ENCODE peak calls at places on chromosomes 5 and 9, in six cellular contexts. N is sigmoid colon, X is upper lobe of right lung, T is AG04450, R is BE2C, Z is AG10803. B is an unnamed sample.

GRCh38 chr9:4375424-4376195 is 75.7 kb upstream of the GLIS3 start:
- DNase-seq in N (no peak), X (no peak), T (peak), R (no peak), Z (peak), B (peak)

GRCh38 chr9:134393582-134394280 is 67.5 kb downstream of the RXRA start:
- DNase-seq in N (no peak), X (no peak), T (no peak), R (no peak), Z (no peak), B (no peak)

GRCh38 chr5:68220260-68220659 is 4.7 kb downstream of the PIK3R1 start:
- DNase-seq in N (no peak), X (no peak), T (no peak), R (no peak), Z (no peak), B (no peak)

GRCh38 chr9:23824241-23825142 is 1.5 kb downstream of the ELAVL2 start:
- DNase-seq in N (no peak), X (peak), T (no peak), R (no peak), Z (peak), B (no peak)

GRCh38 chr5:55969956-55970355 is 24.8 kb downstream of the IL6ST start:
- DNase-seq in N (no peak), X (no peak), T (no peak), R (no peak), Z (peak), B (no peak)

GRCh38 chr5:6634327-6634713 is 1.1 kb downstream of the SRD5A1 start:
- DNase-seq in N (no peak), X (no peak), T (no peak), R (no peak), Z (peak), B (no peak)

GRCh38 chr5:54309751-54310432 is 481 bp downstream of the ARL15 start:
- DNase-seq in N (peak), X (peak), T (no peak), R (peak), Z (no peak), B (no peak)

GRCh38 chr9:111634860-111635259 is 3.7 kb downstream of the DNAJC25 start:
- DNase-seq in N (no peak), X (no peak), T (no peak), R (no peak), Z (no peak), B (no peak)

GRCh38 chr5:38039826-38040225 is 200.0 kb upstream of the GDNF start:
- DNase-seq in N (no peak), X (no peak), T (no peak), R (no peak), Z (no peak), B (no peak)

GRCh38 chr9:130414081-130414731 is 30.6 kb upstream of the ASS1 start:
- DNase-seq in N (no peak), X (no peak), T (no peak), R (no peak), Z (no peak), B (no peak)

GRCh38 chr5:135310328-135310989 is 88.6 kb downstream of the MACROH2A1 start:
- DNase-seq in N (no peak), X (no peak), T (peak), R (no peak), Z (peak), B (peak)

GRCh38 chr9:81741103-81741502 is 51.8 kb upstream of the TLE1 start:
- DNase-seq in N (no peak), X (no peak), T (no peak), R (no peak), Z (no peak), B (no peak)

GRCh38 chr9:88993327-88993726 is 2.1 kb downstream of the S1PR3 start:
- DNase-seq in N (no peak), X (no peak), T (no peak), R (no peak), Z (no peak), B (no peak)

GRCh38 chr5:171596391-171596878 is 177.0 kb downstream of the FGF18 start:
- DNase-seq in N (no peak), X (peak), T (peak), R (no peak), Z (peak), B (peak)

GRCh38 chr9:137665226-137665625 is 46.4 kb downstream of the EHMT1 start:
- DNase-seq in N (no peak), X (peak), T (no peak), R (no peak), Z (no peak), B (no peak)

GRCh38 chr5:125470503-125470902 is 724.1 kb upstream of the ZNF608 start:
- DNase-seq in N (no peak), X (no peak), T (no peak), R (no peak), Z (no peak), B (no peak)

GRCh38 chr5:159208508-159209437 is 580 bp downstream of the RNF145 start:
- DNase-seq in N (peak), X (peak), T (no peak), R (peak), Z (peak), B (no peak)

GRCh38 chr5:149800563-149801103 is 70.5 kb downstream of the PPARGC1B start:
- DNase-seq in N (no peak), X (no peak), T (no peak), R (no peak), Z (no peak), B (no peak)

GRCh38 chr5:1479581-1480188 is 34.4 kb upstream of the SLC6A3 start:
- DNase-seq in N (no peak), X (no peak), T (no peak), R (peak), Z (peak), B (no peak)

GRCh38 chr9:123597926-123598556 is 242.0 kb downstream of the CRB2 start:
- DNase-seq in N (no peak), X (no peak), T (no peak), R (peak), Z (no peak), B (no peak)

GRCh38 chr5:160116991-160117390 is 2.3 kb downstream of the PWWP2A start:
- DNase-seq in N (peak), X (no peak), T (no peak), R (no peak), Z (no peak), B (no peak)

GRCh38 chr9:118563677-118564076 is 805.6 kb downstream of the BRINP1 start:
- DNase-seq in N (no peak), X (no peak), T (no peak), R (no peak), Z (peak), B (no peak)

GRCh38 chr5:107040907-107041306 is 629.8 kb downstream of the EFNA5 start:
- DNase-seq in N (no peak), X (no peak), T (no peak), R (no peak), Z (no peak), B (no peak)

GRCh38 chr9:135503371-135504261 is 3.1 kb downstream of the MRPS2 start:
- DNase-seq in N (peak), X (peak), T (no peak), R (no peak), Z (no peak), B (no peak)

GRCh38 chr9:121645853-121646807 is 5.3 kb upstream of the DAB2IP start:
- DNase-seq in N (no peak), X (no peak), T (no peak), R (no peak), Z (no peak), B (no peak)

GRCh38 chr5:78627766-78628165 is 20.8 kb downstream of the LHFPL2 start:
- DNase-seq in N (no peak), X (no peak), T (no peak), R (no peak), Z (peak), B (no peak)

GRCh38 chr5:157917909-157918809 is 59.2 kb upstream of the CLINT1 start:
- DNase-seq in N (peak), X (peak), T (peak), R (peak), Z (peak), B (peak)

GRCh38 chr9:72524820-72525539 is 3.6 kb downstream of the TMC1 start:
- DNase-seq in N (peak), X (no peak), T (peak), R (no peak), Z (peak), B (peak)

GRCh38 chr5:57675236-57675635 is 192.6 kb upstream of the ACTBL2 start:
- DNase-seq in N (no peak), X (no peak), T (no peak), R (no peak), Z (peak), B (no peak)

GRCh38 chr5:1006656-1007071 is 1.9 kb upstream of the NKD2 start:
- DNase-seq in N (peak), X (peak), T (no peak), R (no peak), Z (no peak), B (no peak)

GRCh38 chr5:640461-641330 is 28.6 kb downstream of the CEP72 start:
- DNase-seq in N (no peak), X (peak), T (no peak), R (no peak), Z (no peak), B (no peak)

GRCh38 chr9:10055886-10056395 is 556.9 kb downstream of the PTPRD start:
- DNase-seq in N (no peak), X (no peak), T (no peak), R (no peak), Z (no peak), B (no peak)

GRCh38 chr9:87516222-87516930 is 18.7 kb downstream of the DAPK1 start:
- DNase-seq in N (peak), X (peak), T (no peak), R (peak), Z (no peak), B (no peak)

GRCh38 chr5:159096555-159097460 is 2.9 kb downstream of the EBF1 start:
- DNase-seq in N (no peak), X (no peak), T (no peak), R (no peak), Z (no peak), B (no peak)

GRCh38 chr9:136160321-136160938 is 41.8 kb upstream of the TMEM250 start:
- DNase-seq in N (no peak), X (no peak), T (no peak), R (peak), Z (no peak), B (no peak)

GRCh38 chr5:141186897-141187512 is at the start of gene PCDHB9:
- DNase-seq in N (no peak), X (no peak), T (no peak), R (peak), Z (peak), B (no peak)
- TF ChIP-seq CTCF in N (no peak), X (peak), T (no peak), R (peak), Z (peak), B (peak)

GRCh38 chr9:6616976-6617375 is 28.6 kb downstream of the GLDC start:
- DNase-seq in N (no peak), X (no peak), T (no peak), R (no peak), Z (no peak), B (no peak)
- H3K4me3 ChIP-seq in N (no peak), X (no peak), T (no peak), R (no peak), Z (no peak), B (no peak)

GRCh38 chr9:83919111-83919510 is 2.1 kb downstream of the KIF27 start:
- DNase-seq in N (no peak), X (no peak), T (no peak), R (no peak), Z (no peak), B (no peak)

GRCh38 chr9:83920942-83921707 is at the start of gene KIF27:
- DNase-seq in N (peak), X (peak), T (peak), R (peak), Z (peak), B (peak)

DNA sequence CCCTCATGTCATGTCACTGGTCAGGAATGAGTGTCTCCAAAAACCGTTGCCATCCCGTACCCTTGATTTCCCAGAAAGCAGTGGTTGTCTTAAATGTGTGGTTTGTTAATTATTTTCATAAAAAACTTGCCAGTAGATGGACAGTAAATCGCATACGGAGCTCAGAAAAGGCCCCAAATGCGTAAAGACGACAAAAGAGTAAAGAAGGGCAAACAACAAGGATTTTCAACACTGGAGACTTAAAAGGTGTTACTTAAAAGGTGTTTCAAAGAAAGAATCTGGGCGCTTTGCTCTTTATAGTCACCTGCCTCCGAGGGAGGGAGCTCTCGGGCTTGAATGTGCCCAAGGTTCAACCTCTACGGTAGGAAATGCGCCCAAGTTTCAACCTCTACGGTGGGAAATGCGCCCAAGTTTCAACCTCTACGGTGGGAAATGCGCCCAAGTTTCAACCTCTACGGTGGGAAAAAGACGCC is 727 bp downstream of the KIF27 start:
- DNase-seq in N (peak), X (no peak), T (no peak), R (no peak), Z (peak), B (no peak)
- TF ChIP-seq CTCF in N (no peak), X (no peak), T (peak), R (peak), Z (peak), B (no peak)

GRCh38 chr5:95284512-95285405 is at the start of gene MCTP1:
- DNase-seq in N (no peak), X (peak), T (no peak), R (peak), Z (no peak), B (no peak)
- H3K4me3 ChIP-seq in N (peak), X (peak), T (peak), R (peak), Z (peak), B (peak)

GRCh38 chr9:109717342-109717741 is 62.7 kb upstream of the PALM2AKAP2 start:
- DNase-seq in N (no peak), X (no peak), T (no peak), R (no peak), Z (no peak), B (no peak)
- TF ChIP-seq CTCF in N (no peak), X (no peak), T (no peak), R (no peak), Z (no peak), B (no peak)

DNA sequence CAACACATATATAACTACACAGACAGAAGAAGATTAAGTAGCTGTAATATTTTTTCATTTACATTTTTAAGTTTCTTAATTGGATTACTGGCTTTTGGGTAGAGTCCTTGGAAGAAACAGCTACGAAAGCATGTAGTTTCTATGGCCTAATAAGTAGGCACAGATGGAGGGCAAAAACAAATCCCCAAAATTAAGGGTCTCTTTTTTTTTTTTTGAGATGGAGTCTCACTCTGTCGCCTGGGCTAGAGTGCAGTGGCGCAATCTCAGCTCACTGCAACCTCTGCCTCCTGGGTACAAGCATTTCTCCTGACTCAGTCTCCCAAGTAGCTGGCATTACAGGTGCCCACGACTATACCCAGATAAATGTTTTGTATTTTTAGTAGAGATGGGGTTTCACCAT is 27.1 kb upstream of the MTMR12 start:
- DNase-seq in N (no peak), X (no peak), T (no peak), R (no peak), Z (no peak), B (no peak)
- H3K4me3 ChIP-seq in N (no peak), X (no peak), T (no peak), R (no peak), Z (no peak), B (no peak)

DNA sequence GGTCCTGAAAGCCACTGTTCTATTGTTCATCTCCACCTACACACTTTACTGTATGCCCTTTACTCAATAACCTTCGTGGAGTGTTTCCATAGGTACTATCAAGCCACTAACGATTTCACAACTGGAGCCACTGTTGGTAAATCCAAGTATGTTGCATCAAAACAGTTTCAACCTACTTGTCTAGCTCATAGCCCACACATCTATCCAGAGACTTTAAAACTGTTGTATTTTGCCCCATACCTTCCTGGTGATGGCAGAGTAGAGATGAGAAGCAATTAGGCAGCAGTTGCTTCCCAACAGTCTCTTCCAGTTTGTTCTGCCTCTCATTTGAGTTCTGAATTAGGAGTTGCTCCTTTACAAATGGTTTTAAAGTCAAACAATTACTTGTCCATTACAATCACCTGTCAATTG is 607 bp downstream of the FAXDC2 start:
- DNase-seq in N (no peak), X (no peak), T (no peak), R (no peak), Z (peak), B (no peak)
- TF ChIP-seq CTCF in N (no peak), X (no peak), T (peak), R (no peak), Z (peak), B (no peak)